ENCODE peak calls at places on chromosomes 5 and 9, in nine cellular contexts. One of them, this sample, is unnamed.

GRCh38 chr5:133607451-133607850 is 4.9 kb downstream of the FSTL4 start:
- DNase-seq in cardiac fibroblast: no peak
- DNase-seq in GM13977: no peak
- DNase-seq in heart left ventricle: no peak
- DNase-seq in HFF-Myc: no peak
- DNase-seq in kidney epithelial cell: no peak
- DNase-seq in CD4-positive, alpha-beta T cell: no peak
- DNase-seq in AG04449: no peak
- DNase-seq in GM20000: no peak
- DNase-seq in this sample: no peak

GRCh38 chr5:155103164-155103563 is 89.6 kb downstream of the KIF4B start:
- DNase-seq in cardiac fibroblast: no peak
- DNase-seq in GM13977: no peak
- DNase-seq in heart left ventricle: no peak
- DNase-seq in HFF-Myc: no peak
- DNase-seq in kidney epithelial cell: no peak
- DNase-seq in CD4-positive, alpha-beta T cell: no peak
- DNase-seq in AG04449: no peak
- DNase-seq in GM20000: no peak
- DNase-seq in this sample: no peak

GRCh38 chr5:17413691-17414090 is 84.3 kb upstream of the TAF11L2 start:
- DNase-seq in cardiac fibroblast: no peak
- DNase-seq in GM13977: no peak
- DNase-seq in heart left ventricle: no peak
- DNase-seq in HFF-Myc: no peak
- DNase-seq in kidney epithelial cell: no peak
- DNase-seq in CD4-positive, alpha-beta T cell: no peak
- DNase-seq in AG04449: no peak
- DNase-seq in GM20000: no peak
- DNase-seq in this sample: no peak

GRCh38 chr5:168592014-168592368 is 12.8 kb upstream of the PANK3 start:
- DNase-seq in cardiac fibroblast: peak; percentile 34
- DNase-seq in GM13977: no peak
- DNase-seq in heart left ventricle: no peak
- DNase-seq in HFF-Myc: no peak
- DNase-seq in kidney epithelial cell: no peak
- DNase-seq in CD4-positive, alpha-beta T cell: no peak
- DNase-seq in AG04449: peak; percentile 29
- DNase-seq in GM20000: no peak
- DNase-seq in this sample: no peak

GRCh38 chr9:112169368-112169767 is 5.7 kb downstream of the SUSD1 start:
- DNase-seq in cardiac fibroblast: no peak
- DNase-seq in GM13977: no peak
- DNase-seq in heart left ventricle: no peak
- DNase-seq in HFF-Myc: no peak
- DNase-seq in kidney epithelial cell: no peak
- DNase-seq in CD4-positive, alpha-beta T cell: no peak
- DNase-seq in AG04449: no peak
- DNase-seq in GM20000: no peak
- DNase-seq in this sample: no peak

GRCh38 chr5:149636861-149637246 is 55.6 kb downstream of the ARHGEF37 start:
- DNase-seq in cardiac fibroblast: peak; percentile 76
- DNase-seq in GM13977: peak; percentile 71
- DNase-seq in heart left ventricle: no peak
- DNase-seq in HFF-Myc: peak; percentile 16
- DNase-seq in kidney epithelial cell: no peak
- DNase-seq in CD4-positive, alpha-beta T cell: no peak
- DNase-seq in AG04449: no peak
- DNase-seq in GM20000: peak; percentile 60
- DNase-seq in this sample: no peak

GRCh38 chr9:96564217-96564616 is 55.4 kb downstream of the CDC14B start:
- DNase-seq in cardiac fibroblast: no peak
- DNase-seq in GM13977: peak; percentile 24
- DNase-seq in heart left ventricle: no peak
- DNase-seq in HFF-Myc: no peak
- DNase-seq in kidney epithelial cell: no peak
- DNase-seq in CD4-positive, alpha-beta T cell: no peak
- DNase-seq in AG04449: no peak
- DNase-seq in GM20000: no peak
- DNase-seq in this sample: no peak

GRCh38 chr5:94241288-94241651 is 377.1 kb downstream of the KIAA0825 start:
- DNase-seq in cardiac fibroblast: peak; percentile 68
- DNase-seq in GM13977: no peak
- DNase-seq in heart left ventricle: no peak
- DNase-seq in HFF-Myc: no peak
- DNase-seq in kidney epithelial cell: peak; percentile 25
- DNase-seq in CD4-positive, alpha-beta T cell: no peak
- DNase-seq in AG04449: no peak
- DNase-seq in GM20000: no peak
- DNase-seq in this sample: no peak

GRCh38 chr5:74641014-74641777 is 668 bp upstream of the ENC1 start:
- DNase-seq in cardiac fibroblast: peak; percentile 86
- DNase-seq in GM13977: peak; percentile 29
- DNase-seq in heart left ventricle: peak; percentile 87
- DNase-seq in HFF-Myc: peak; percentile 49
- DNase-seq in kidney epithelial cell: no peak
- DNase-seq in CD4-positive, alpha-beta T cell: peak; percentile 5
- DNase-seq in AG04449: no peak
- DNase-seq in GM20000: peak; percentile 34
- DNase-seq in this sample: peak; percentile 88

GRCh38 chr5:176740702-176741565 is 69.4 kb upstream of the UNC5A start:
- DNase-seq in cardiac fibroblast: no peak
- DNase-seq in GM13977: peak; percentile 5
- DNase-seq in heart left ventricle: no peak
- DNase-seq in HFF-Myc: no peak
- DNase-seq in kidney epithelial cell: no peak
- DNase-seq in CD4-positive, alpha-beta T cell: no peak
- DNase-seq in AG04449: no peak
- DNase-seq in GM20000: no peak
- DNase-seq in this sample: peak; percentile 81

GRCh38 chr5:56211298-56211865 is 21.7 kb downstream of the ANKRD55 start:
- DNase-seq in cardiac fibroblast: peak; percentile 96
- DNase-seq in GM13977: no peak
- DNase-seq in heart left ventricle: no peak
- DNase-seq in HFF-Myc: peak; percentile 62
- DNase-seq in kidney epithelial cell: peak; percentile 92
- DNase-seq in CD4-positive, alpha-beta T cell: no peak
- DNase-seq in AG04449: peak; percentile 65
- DNase-seq in GM20000: no peak
- DNase-seq in this sample: no peak

GRCh38 chr5:115601709-115602584 is at the start of gene TICAM2:
- DNase-seq in cardiac fibroblast: peak; percentile 73
- DNase-seq in GM13977: peak; percentile 88
- DNase-seq in heart left ventricle: peak; percentile 78
- DNase-seq in HFF-Myc: peak; percentile 31
- DNase-seq in kidney epithelial cell: no peak
- DNase-seq in CD4-positive, alpha-beta T cell: peak; percentile 39
- DNase-seq in AG04449: no peak
- DNase-seq in GM20000: peak; percentile 90
- DNase-seq in this sample: no peak

GRCh38 chr5:166031926-166032325 is 2259.5 kb upstream of the WWC1 start:
- DNase-seq in cardiac fibroblast: no peak
- DNase-seq in GM13977: no peak
- DNase-seq in heart left ventricle: no peak
- DNase-seq in HFF-Myc: no peak
- DNase-seq in kidney epithelial cell: no peak
- DNase-seq in CD4-positive, alpha-beta T cell: no peak
- DNase-seq in AG04449: no peak
- DNase-seq in GM20000: no peak
- DNase-seq in this sample: no peak

DNA sequence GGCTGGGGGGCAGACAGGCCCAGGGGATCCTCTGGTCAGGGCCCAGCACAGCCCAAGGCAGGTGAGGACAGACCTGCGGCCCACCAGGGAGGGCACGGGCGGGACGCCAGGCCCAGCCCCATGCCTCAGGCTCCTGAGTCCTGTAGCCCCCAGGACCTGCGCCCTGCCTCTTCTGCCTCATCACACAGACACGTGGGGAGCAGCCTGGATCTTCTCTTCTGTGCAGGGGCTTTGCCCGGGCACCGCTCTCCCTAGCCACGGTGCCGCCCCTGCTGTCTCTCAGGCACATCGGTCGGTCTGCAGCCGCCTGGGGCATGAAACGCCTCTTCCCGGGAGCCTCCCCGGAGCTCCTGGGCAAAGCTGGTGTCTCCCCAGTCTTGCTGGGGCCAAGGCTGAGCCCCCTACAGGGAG is 40.2 kb upstream of the EGFL7 start:
- DNase-seq in cardiac fibroblast: no peak
- DNase-seq in GM13977: no peak
- DNase-seq in heart left ventricle: no peak
- DNase-seq in HFF-Myc: no peak
- DNase-seq in kidney epithelial cell: no peak
- DNase-seq in CD4-positive, alpha-beta T cell: no peak
- DNase-seq in AG04449: no peak
- DNase-seq in GM20000: no peak
- DNase-seq in this sample: no peak
- TF ChIP-seq CTCF in cardiac fibroblast: no peak
- TF ChIP-seq CTCF in GM13977: no peak
- TF ChIP-seq CTCF in heart left ventricle: no peak
- TF ChIP-seq CTCF in HFF-Myc: no peak
- TF ChIP-seq CTCF in kidney epithelial cell: no peak
- TF ChIP-seq CTCF in CD4-positive, alpha-beta T cell: no peak
- TF ChIP-seq CTCF in AG04449: no peak
- TF ChIP-seq CTCF in GM20000: no peak
- TF ChIP-seq CTCF in this sample: no peak

GRCh38 chr5:79408028-79408427 is 105.9 kb downstream of the HOMER1 start:
- DNase-seq in cardiac fibroblast: peak; percentile 28
- DNase-seq in GM13977: no peak
- DNase-seq in heart left ventricle: no peak
- DNase-seq in HFF-Myc: no peak
- DNase-seq in kidney epithelial cell: no peak
- DNase-seq in CD4-positive, alpha-beta T cell: no peak
- DNase-seq in AG04449: no peak
- DNase-seq in GM20000: no peak
- DNase-seq in this sample: no peak
- TF ChIP-seq CTCF in cardiac fibroblast: no peak
- TF ChIP-seq CTCF in GM13977: no peak
- TF ChIP-seq CTCF in heart left ventricle: no peak
- TF ChIP-seq CTCF in HFF-Myc: no peak
- TF ChIP-seq CTCF in kidney epithelial cell: no peak
- TF ChIP-seq CTCF in CD4-positive, alpha-beta T cell: no peak
- TF ChIP-seq CTCF in AG04449: no peak
- TF ChIP-seq CTCF in GM20000: no peak
- TF ChIP-seq CTCF in this sample: no peak

GRCh38 chr5:107826311-107827000 is 155.7 kb upstream of the EFNA5 start:
- DNase-seq in cardiac fibroblast: no peak
- DNase-seq in GM13977: no peak
- DNase-seq in heart left ventricle: no peak
- DNase-seq in HFF-Myc: no peak
- DNase-seq in kidney epithelial cell: no peak
- DNase-seq in CD4-positive, alpha-beta T cell: no peak
- DNase-seq in AG04449: no peak
- DNase-seq in GM20000: no peak
- DNase-seq in this sample: no peak

GRCh38 chr5:107832746-107833145 is 162.0 kb upstream of the EFNA5 start:
- DNase-seq in cardiac fibroblast: no peak
- DNase-seq in GM13977: no peak
- DNase-seq in heart left ventricle: no peak
- DNase-seq in HFF-Myc: no peak
- DNase-seq in kidney epithelial cell: no peak
- DNase-seq in CD4-positive, alpha-beta T cell: no peak
- DNase-seq in AG04449: no peak
- DNase-seq in GM20000: no peak
- DNase-seq in this sample: no peak

GRCh38 chr5:107830750-107831149 is 160.0 kb upstream of the EFNA5 start:
- DNase-seq in cardiac fibroblast: no peak
- DNase-seq in GM13977: no peak
- DNase-seq in heart left ventricle: no peak
- DNase-seq in HFF-Myc: no peak
- DNase-seq in kidney epithelial cell: no peak
- DNase-seq in CD4-positive, alpha-beta T cell: no peak
- DNase-seq in AG04449: no peak
- DNase-seq in GM20000: no peak
- DNase-seq in this sample: no peak

DNA sequence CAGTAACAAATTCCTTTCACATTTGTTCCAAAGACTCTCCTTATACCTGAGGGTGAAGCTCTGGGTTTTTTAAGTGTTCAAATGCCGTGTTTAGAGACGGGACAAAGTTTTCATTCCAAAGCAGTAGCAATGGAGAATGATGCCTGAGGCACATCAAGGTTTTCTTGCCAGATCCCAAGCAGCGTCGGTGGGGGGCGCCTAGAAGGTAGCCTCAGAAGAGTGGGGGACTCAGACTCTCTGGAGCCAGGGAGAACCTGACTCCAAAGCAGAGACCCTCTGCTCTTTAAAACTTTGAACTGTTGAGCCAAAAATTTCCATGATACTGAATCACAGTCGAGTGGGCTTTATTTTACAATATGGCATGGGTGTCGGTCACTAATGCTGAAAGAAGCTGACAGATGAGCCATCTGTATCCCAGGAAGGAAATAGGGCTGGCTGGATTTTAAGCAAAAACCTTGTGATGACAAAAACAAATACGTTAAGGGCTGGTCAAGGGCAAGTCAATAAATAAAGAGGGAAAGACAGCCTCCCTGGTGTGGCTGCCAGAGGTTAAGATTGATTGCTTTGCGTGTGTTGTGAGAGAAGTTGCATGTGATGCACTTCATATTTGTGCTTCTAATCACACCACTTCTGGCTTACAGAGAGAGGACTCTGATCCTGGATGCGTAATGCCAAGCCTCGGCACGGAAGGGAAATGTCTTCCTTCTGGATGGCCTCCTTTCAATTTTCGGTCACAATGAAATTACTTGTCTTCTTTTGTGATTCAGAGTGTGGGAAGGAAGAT is 161.1 kb upstream of the EFNA5 start:
- DNase-seq in cardiac fibroblast: no peak
- DNase-seq in GM13977: no peak
- DNase-seq in heart left ventricle: no peak
- DNase-seq in HFF-Myc: no peak
- DNase-seq in kidney epithelial cell: no peak
- DNase-seq in CD4-positive, alpha-beta T cell: no peak
- DNase-seq in AG04449: no peak
- DNase-seq in GM20000: no peak
- DNase-seq in this sample: no peak
- TF ChIP-seq CTCF in cardiac fibroblast: no peak
- TF ChIP-seq CTCF in GM13977: no peak
- TF ChIP-seq CTCF in heart left ventricle: no peak
- TF ChIP-seq CTCF in HFF-Myc: no peak
- TF ChIP-seq CTCF in kidney epithelial cell: no peak
- TF ChIP-seq CTCF in CD4-positive, alpha-beta T cell: no peak
- TF ChIP-seq CTCF in AG04449: no peak
- TF ChIP-seq CTCF in GM20000: no peak
- TF ChIP-seq CTCF in this sample: no peak

GRCh38 chr5:11496127-11496719 is 408.0 kb downstream of the CTNND2 start:
- DNase-seq in cardiac fibroblast: no peak
- DNase-seq in GM13977: no peak
- DNase-seq in heart left ventricle: peak; percentile 34
- DNase-seq in HFF-Myc: no peak
- DNase-seq in kidney epithelial cell: no peak
- DNase-seq in CD4-positive, alpha-beta T cell: no peak
- DNase-seq in AG04449: no peak
- DNase-seq in GM20000: no peak
- DNase-seq in this sample: no peak

GRCh38 chr5:11497651-11498050 is 406.6 kb downstream of the CTNND2 start:
- DNase-seq in cardiac fibroblast: no peak
- DNase-seq in GM13977: no peak
- DNase-seq in heart left ventricle: no peak
- DNase-seq in HFF-Myc: no peak
- DNase-seq in kidney epithelial cell: no peak
- DNase-seq in CD4-positive, alpha-beta T cell: no peak
- DNase-seq in AG04449: no peak
- DNase-seq in GM20000: no peak
- DNase-seq in this sample: no peak

GRCh38 chr5:11491658-11492057 is 412.6 kb downstream of the CTNND2 start:
- DNase-seq in cardiac fibroblast: no peak
- DNase-seq in GM13977: no peak
- DNase-seq in heart left ventricle: no peak
- DNase-seq in HFF-Myc: no peak
- DNase-seq in kidney epithelial cell: no peak
- DNase-seq in CD4-positive, alpha-beta T cell: no peak
- DNase-seq in AG04449: no peak
- DNase-seq in GM20000: no peak
- DNase-seq in this sample: no peak

GRCh38 chr5:11494340-11494739 is 409.9 kb downstream of the CTNND2 start:
- DNase-seq in cardiac fibroblast: peak; percentile 9
- DNase-seq in GM13977: no peak
- DNase-seq in heart left ventricle: no peak
- DNase-seq in HFF-Myc: no peak
- DNase-seq in kidney epithelial cell: no peak
- DNase-seq in CD4-positive, alpha-beta T cell: no peak
- DNase-seq in AG04449: no peak
- DNase-seq in GM20000: no peak
- DNase-seq in this sample: no peak
- TF ChIP-seq CTCF in cardiac fibroblast: peak; percentile 5
- TF ChIP-seq CTCF in GM13977: peak; percentile 20
- TF ChIP-seq CTCF in heart left ventricle: peak; percentile 31
- TF ChIP-seq CTCF in HFF-Myc: no peak
- TF ChIP-seq CTCF in kidney epithelial cell: peak; percentile 39
- TF ChIP-seq CTCF in CD4-positive, alpha-beta T cell: no peak
- TF ChIP-seq CTCF in AG04449: no peak
- TF ChIP-seq CTCF in GM20000: no peak
- TF ChIP-seq CTCF in this sample: peak; percentile 48

This sample was measured in osteocyte.